ENCODE peak calls at places on chromosomes 16 and 17, in six cellular contexts. One of them, this sample, is unnamed.

GRCh38 chr17:72254808-72255449 is 134.1 kb downstream of the SOX9 start:
- DNase-seq in MM.1S: no peak
- DNase-seq in thoracic aorta: no peak
- DNase-seq in astrocyte of the spinal cord: no peak
- DNase-seq in AG04450: no peak
- DNase-seq in AG09309: no peak
- DNase-seq in this sample: no peak

GRCh38 chr16:56196381-56196780 is 5.1 kb downstream of the GNAO1 start:
- DNase-seq in AG09309: no peak
- DNase-seq in AG04450: no peak
- DNase-seq in thoracic aorta: no peak
- DNase-seq in MM.1S: no peak
- DNase-seq in astrocyte of the spinal cord: no peak
- DNase-seq in this sample: no peak

GRCh38 chr17:66032082-66032712 is 159.7 kb downstream of the CEP112 start:
- DNase-seq in AG04450: no peak
- DNase-seq in MM.1S: no peak
- DNase-seq in AG09309: no peak
- DNase-seq in astrocyte of the spinal cord: no peak
- DNase-seq in thoracic aorta: no peak
- DNase-seq in this sample: no peak

GRCh38 chr17:21252289-21252874 is 828 bp downstream of the NATD1 start:
- DNase-seq in astrocyte of the spinal cord: no peak
- DNase-seq in MM.1S: no peak
- DNase-seq in AG04450: no peak
- DNase-seq in thoracic aorta: no peak
- DNase-seq in AG09309: no peak
- DNase-seq in this sample: no peak

GRCh38 chr16:89507834-89508590 is at the start of gene SPG7:
- DNase-seq in astrocyte of the spinal cord: peak
- DNase-seq in thoracic aorta: no peak
- DNase-seq in MM.1S: peak
- DNase-seq in AG09309: no peak
- DNase-seq in AG04450: peak
- DNase-seq in this sample: peak

GRCh38 chr17:65533855-65534457 is 27.5 kb downstream of the AXIN2 start:
- DNase-seq in AG04450: no peak
- DNase-seq in astrocyte of the spinal cord: no peak
- DNase-seq in MM.1S: no peak
- DNase-seq in AG09309: no peak
- DNase-seq in thoracic aorta: no peak
- DNase-seq in this sample: no peak

GRCh38 chr17:45438931-45439610 is 6.4 kb upstream of the ARHGAP27 start:
- DNase-seq in astrocyte of the spinal cord: no peak
- DNase-seq in AG04450: no peak
- DNase-seq in MM.1S: no peak
- DNase-seq in thoracic aorta: no peak
- DNase-seq in AG09309: no peak
- DNase-seq in this sample: no peak

GRCh38 chr16:35510701-35511100 is 2051.3 kb downstream of the TP53TG3F start:
- DNase-seq in thoracic aorta: no peak
- DNase-seq in AG09309: no peak
- DNase-seq in astrocyte of the spinal cord: no peak
- DNase-seq in AG04450: no peak
- DNase-seq in MM.1S: peak
- DNase-seq in this sample: no peak

GRCh38 chr16:81505011-81505660 is 60.5 kb downstream of the CMIP start:
- DNase-seq in AG09309: no peak
- DNase-seq in astrocyte of the spinal cord: no peak
- DNase-seq in thoracic aorta: no peak
- DNase-seq in MM.1S: no peak
- DNase-seq in AG04450: no peak
- DNase-seq in this sample: no peak

GRCh38 chr16:3439637-3440036 is 3.7 kb downstream of the ZNF597 start:
- DNase-seq in thoracic aorta: no peak
- DNase-seq in AG04450: no peak
- DNase-seq in MM.1S: no peak
- DNase-seq in AG09309: no peak
- DNase-seq in astrocyte of the spinal cord: no peak
- DNase-seq in this sample: no peak

GRCh38 chr16:3444032-3444388 is 530 bp downstream of the NAA60 start:
- DNase-seq in AG09309: peak
- DNase-seq in astrocyte of the spinal cord: peak
- DNase-seq in MM.1S: no peak
- DNase-seq in AG04450: peak
- DNase-seq in thoracic aorta: no peak
- DNase-seq in this sample: peak

GRCh38 chr16:3443108-3444031 is at the start of the genes NAA60 and ZNF597:
- DNase-seq in AG04450: peak
- DNase-seq in thoracic aorta: peak
- DNase-seq in astrocyte of the spinal cord: peak
- DNase-seq in AG09309: peak
- DNase-seq in MM.1S: peak
- DNase-seq in this sample: peak
- H3K4me3 ChIP-seq in AG04450: peak
- H3K4me3 ChIP-seq in thoracic aorta: peak
- H3K4me3 ChIP-seq in astrocyte of the spinal cord: peak
- H3K4me3 ChIP-seq in AG09309: peak
- H3K4me3 ChIP-seq in MM.1S: peak
- H3K4me3 ChIP-seq in this sample: peak

GRCh38 chr17:57864273-57864672 is 14.4 kb upstream of the MRPS23 start:
- DNase-seq in AG09309: no peak
- DNase-seq in astrocyte of the spinal cord: no peak
- DNase-seq in MM.1S: no peak
- DNase-seq in thoracic aorta: no peak
- DNase-seq in AG04450: no peak
- DNase-seq in this sample: peak

GRCh38 chr17:57861000-57861736 is 11.3 kb upstream of the MRPS23 start:
- DNase-seq in MM.1S: peak
- DNase-seq in AG09309: no peak
- DNase-seq in astrocyte of the spinal cord: peak
- DNase-seq in thoracic aorta: peak
- DNase-seq in AG04450: no peak
- DNase-seq in this sample: peak

GRCh38 chr17:57861737-57862409 is 12.0 kb upstream of the MRPS23 start:
- DNase-seq in AG09309: no peak
- DNase-seq in astrocyte of the spinal cord: no peak
- DNase-seq in thoracic aorta: peak
- DNase-seq in MM.1S: no peak
- DNase-seq in AG04450: no peak
- DNase-seq in this sample: peak

GRCh38 chr17:57862990-57863667 is 13.3 kb upstream of the MRPS23 start:
- DNase-seq in thoracic aorta: no peak
- DNase-seq in AG04450: no peak
- DNase-seq in AG09309: no peak
- DNase-seq in MM.1S: no peak
- DNase-seq in astrocyte of the spinal cord: no peak
- DNase-seq in this sample: peak

GRCh38 chr17:57862410-57862989 is 12.7 kb upstream of the MRPS23 start:
- DNase-seq in astrocyte of the spinal cord: no peak
- DNase-seq in thoracic aorta: no peak
- DNase-seq in MM.1S: no peak
- DNase-seq in AG04450: no peak
- DNase-seq in AG09309: no peak
- DNase-seq in this sample: no peak
- H3K4me3 ChIP-seq in astrocyte of the spinal cord: no peak
- H3K4me3 ChIP-seq in thoracic aorta: peak
- H3K4me3 ChIP-seq in MM.1S: no peak
- H3K4me3 ChIP-seq in AG04450: no peak
- H3K4me3 ChIP-seq in AG09309: no peak
- H3K4me3 ChIP-seq in this sample: no peak

GRCh38 chr17:82349287-82349701 is 9.8 kb upstream of the TEX19 start:
- DNase-seq in astrocyte of the spinal cord: no peak
- DNase-seq in AG04450: no peak
- DNase-seq in AG09309: peak
- DNase-seq in thoracic aorta: no peak
- DNase-seq in MM.1S: no peak
- DNase-seq in this sample: peak
- H3K4me3 ChIP-seq in astrocyte of the spinal cord: no peak
- H3K4me3 ChIP-seq in AG04450: no peak
- H3K4me3 ChIP-seq in AG09309: no peak
- H3K4me3 ChIP-seq in thoracic aorta: no peak
- H3K4me3 ChIP-seq in MM.1S: no peak
- H3K4me3 ChIP-seq in this sample: no peak

DNA sequence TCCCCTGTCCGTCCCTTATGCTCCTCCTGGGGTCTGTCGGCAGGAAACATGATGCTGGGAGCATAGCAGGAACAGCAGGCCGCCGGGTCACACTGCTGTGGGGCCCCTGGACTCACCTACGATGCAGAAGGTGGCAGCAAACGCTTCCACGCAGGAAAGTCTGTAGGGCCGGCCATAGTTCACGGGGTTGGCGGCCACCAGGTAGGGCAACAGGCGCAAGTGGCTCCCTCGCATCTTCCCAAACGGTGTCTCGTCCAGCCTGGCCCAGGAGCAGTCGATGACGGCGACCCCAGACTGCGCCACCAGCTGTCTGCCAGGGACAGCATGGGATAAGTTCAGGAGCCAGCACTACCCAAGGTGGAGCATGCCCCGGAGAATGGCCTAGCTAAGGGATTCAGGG is 987 bp downstream of the TSR3 start:
- DNase-seq in AG09309: no peak
- DNase-seq in thoracic aorta: no peak
- DNase-seq in astrocyte of the spinal cord: no peak
- DNase-seq in AG04450: no peak
- DNase-seq in MM.1S: no peak
- DNase-seq in this sample: no peak
- H3K4me3 ChIP-seq in AG09309: peak
- H3K4me3 ChIP-seq in thoracic aorta: peak
- H3K4me3 ChIP-seq in astrocyte of the spinal cord: peak
- H3K4me3 ChIP-seq in AG04450: peak
- H3K4me3 ChIP-seq in MM.1S: peak
- H3K4me3 ChIP-seq in this sample: no peak

GRCh38 chr17:75094871-75095399 is 7.2 kb downstream of the SLC16A5 start:
- DNase-seq in thoracic aorta: no peak
- DNase-seq in MM.1S: no peak
- DNase-seq in astrocyte of the spinal cord: no peak
- DNase-seq in AG09309: no peak
- DNase-seq in AG04450: no peak
- DNase-seq in this sample: peak

GRCh38 chr17:75093543-75094158 is 5.9 kb downstream of the SLC16A5 start:
- DNase-seq in AG09309: no peak
- DNase-seq in MM.1S: no peak
- DNase-seq in thoracic aorta: no peak
- DNase-seq in AG04450: no peak
- DNase-seq in astrocyte of the spinal cord: no peak
- DNase-seq in this sample: no peak

GRCh38 chr17:75098861-75099260 is 10.9 kb upstream of the ARMC7 start:
- DNase-seq in AG09309: no peak
- DNase-seq in MM.1S: no peak
- DNase-seq in AG04450: no peak
- DNase-seq in astrocyte of the spinal cord: no peak
- DNase-seq in thoracic aorta: no peak
- DNase-seq in this sample: no peak

GRCh38 chr17:75097865-75098264 is 10.1 kb downstream of the SLC16A5 start:
- DNase-seq in AG09309: no peak
- DNase-seq in AG04450: no peak
- DNase-seq in thoracic aorta: no peak
- DNase-seq in astrocyte of the spinal cord: no peak
- DNase-seq in MM.1S: no peak
- DNase-seq in this sample: no peak

GRCh38 chr17:75096082-75096625 is 8.4 kb downstream of the SLC16A5 start:
- DNase-seq in astrocyte of the spinal cord: peak
- DNase-seq in thoracic aorta: no peak
- DNase-seq in MM.1S: no peak
- DNase-seq in AG09309: no peak
- DNase-seq in AG04450: no peak
- DNase-seq in this sample: peak
- H3K4me3 ChIP-seq in astrocyte of the spinal cord: no peak
- H3K4me3 ChIP-seq in thoracic aorta: no peak
- H3K4me3 ChIP-seq in MM.1S: no peak
- H3K4me3 ChIP-seq in AG09309: no peak
- H3K4me3 ChIP-seq in AG04450: no peak
- H3K4me3 ChIP-seq in this sample: no peak

DNA sequence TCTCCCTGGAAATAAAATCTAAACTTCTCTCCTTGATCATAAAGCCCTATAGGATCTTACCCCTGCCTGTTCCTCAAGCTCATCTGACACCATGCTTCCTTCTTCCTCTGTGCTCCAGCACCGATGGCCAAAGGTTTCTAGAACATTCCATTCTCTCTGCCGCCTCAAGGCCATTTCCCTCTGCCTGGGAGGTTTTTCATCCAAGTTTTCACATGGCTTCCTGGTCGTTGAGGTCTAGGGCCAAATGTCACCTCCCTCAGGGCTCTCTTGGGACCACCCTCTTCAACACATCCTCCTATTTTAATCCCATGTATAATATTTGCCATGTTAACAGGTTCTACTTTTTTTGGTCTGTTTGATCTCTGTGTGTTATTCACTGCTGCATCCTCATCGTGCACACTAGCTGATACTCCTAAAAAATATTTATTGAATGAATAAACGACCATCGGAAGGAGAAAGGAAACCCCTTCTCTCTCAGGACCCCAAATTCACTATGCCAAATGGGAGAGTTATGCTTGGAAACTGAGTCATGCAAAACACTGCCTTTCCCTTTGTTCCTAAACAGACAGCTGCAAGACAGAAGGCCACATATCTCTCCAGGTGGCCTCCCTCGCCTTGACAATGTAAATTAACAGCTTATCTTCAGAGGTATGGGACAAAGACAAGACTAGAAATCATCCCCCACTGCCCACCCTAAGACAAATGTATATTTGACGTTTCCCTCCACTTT is 78.5 kb downstream of the XYLT1 start:
- DNase-seq in MM.1S: no peak
- DNase-seq in AG04450: no peak
- DNase-seq in AG09309: no peak
- DNase-seq in thoracic aorta: no peak
- DNase-seq in astrocyte of the spinal cord: no peak
- DNase-seq in this sample: no peak
- H3K4me3 ChIP-seq in MM.1S: no peak
- H3K4me3 ChIP-seq in AG04450: no peak
- H3K4me3 ChIP-seq in AG09309: no peak
- H3K4me3 ChIP-seq in thoracic aorta: no peak
- H3K4me3 ChIP-seq in astrocyte of the spinal cord: no peak
- H3K4me3 ChIP-seq in this sample: no peak